ENCODE peak calls at places on chromosomes 2 and 18, in seven cellular contexts. O is mesenchymal stem cell, W is neuronal stem cell, R is H9, A is H1, X is IMR-90, E is trophoblast cell. I is an unnamed sample.

GRCh38 chr2:205642562-205643350 is 39.5 kb upstream of the NRP2 start:
- DNase-seq in O (no peak), W (no peak), R (no peak), A (no peak), X (no peak), E (no peak), I (no peak)

GRCh38 chr2:233976690-233977294 is 59.6 kb downstream of the TRPM8 start:
- DNase-seq in O (peak; percentile 75), W (peak; percentile 46), R (no peak), A (no peak), X (peak; percentile 76), E (peak; percentile 26), I (peak; percentile 73)

GRCh38 chr2:226791487-226792081 is 8.0 kb downstream of the IRS1 start:
- DNase-seq in O (peak; percentile 85), W (peak; percentile 83), R (peak; percentile 94), A (no peak), X (peak; percentile 75), E (peak; percentile 83), I (peak; percentile 98)

GRCh38 chr2:235709124-235709813 is 215.4 kb downstream of the AGAP1 start:
- DNase-seq in O (peak; percentile 47), W (no peak), R (no peak), A (no peak), X (peak; percentile 29), E (peak; percentile 92), I (peak; percentile 33)

GRCh38 chr2:47237375-47238357 is 82.6 kb upstream of the STPG4 start:
- DNase-seq in O (no peak), W (no peak), R (no peak), A (peak; percentile 36), X (peak; percentile 47), E (no peak), I (peak; percentile 81)

GRCh38 chr18:79584491-79585394 is 94.9 kb upstream of the CTDP1 start:
- DNase-seq in O (no peak), W (no peak), R (peak; percentile 24), A (no peak), X (no peak), E (no peak), I (no peak)

GRCh38 chr2:95046371-95047112 is 21.0 kb downstream of the MAL start:
- DNase-seq in O (no peak), W (no peak), R (no peak), A (no peak), X (no peak), E (no peak), I (no peak)

GRCh38 chr2:219495531-219496122 is 3.1 kb upstream of the GMPPA start:
- DNase-seq in O (peak; percentile 84), W (peak; percentile 77), R (peak; percentile 83), A (no peak), X (peak; percentile 74), E (peak; percentile 59), I (peak; percentile 92)

GRCh38 chr2:179569834-179570233 is 291.6 kb downstream of the ZNF385B start:
- DNase-seq in O (peak; percentile 83), W (no peak), R (no peak), A (no peak), X (peak; percentile 69), E (peak; percentile 51), I (no peak)

GRCh38 chr2:174183076-174183475 is 65.3 kb downstream of the OLA1 start:
- DNase-seq in O (no peak), W (no peak), R (no peak), A (no peak), X (no peak), E (no peak), I (no peak)

GRCh38 chr2:215290980-215291599 is 20.8 kb upstream of the ATIC start:
- DNase-seq in O (no peak), W (no peak), R (no peak), A (no peak), X (no peak), E (peak; percentile 12), I (peak; percentile 16)

GRCh38 chr18:8707946-8708345 is 2.6 kb downstream of the MTCL1 start:
- DNase-seq in O (no peak), W (no peak), R (no peak), A (no peak), X (peak; percentile 54), E (peak; percentile 11), I (peak; percentile 17)

GRCh38 chr18:2139676-2140075 is 431.6 kb downstream of the METTL4 start:
- DNase-seq in O (peak; percentile 23), W (no peak), R (no peak), A (no peak), X (no peak), E (peak; percentile 84), I (no peak)

GRCh38 chr2:116440104-116440653 is 1374.3 kb upstream of the DDX18 start:
- DNase-seq in O (peak; percentile 4), W (no peak), R (no peak), A (no peak), X (no peak), E (no peak), I (no peak)

GRCh38 chr18:47928466-47928865 is 2.0 kb downstream of the SMAD2 start:
- DNase-seq in O (no peak), W (no peak), R (no peak), A (no peak), X (peak; percentile 28), E (no peak), I (no peak)

GRCh38 chr2:20069756-20070155 is 18.3 kb upstream of the LAPTM4A start:
- DNase-seq in O (no peak), W (no peak), R (no peak), A (no peak), X (no peak), E (peak; percentile 25), I (no peak)

GRCh38 chr2:185306119-185306518 is 432.5 kb upstream of the FSIP2 start:
- DNase-seq in O (no peak), W (no peak), R (no peak), A (no peak), X (no peak), E (no peak), I (no peak)

GRCh38 chr2:16461672-16462071 is 204.0 kb downstream of the CYRIA start:
- DNase-seq in O (no peak), W (no peak), R (no peak), A (no peak), X (no peak), E (no peak), I (peak; percentile 65)

GRCh38 chr18:55998071-55998522 is 410.1 kb upstream of the TCF4 start:
- DNase-seq in O (peak; percentile 34), W (peak; percentile 66), R (peak; percentile 41), A (no peak), X (peak; percentile 56), E (no peak), I (peak; percentile 67)

GRCh38 chr2:148922776-148923175 is 47.7 kb downstream of the KIF5C start:
- DNase-seq in O (no peak), W (no peak), R (no peak), A (no peak), X (no peak), E (no peak), I (no peak)

GRCh38 chr2:127537142-127537541 is 1.7 kb downstream of the MYO7B start:
- DNase-seq in O (no peak), W (no peak), R (no peak), A (no peak), X (no peak), E (no peak), I (no peak)

DNA sequence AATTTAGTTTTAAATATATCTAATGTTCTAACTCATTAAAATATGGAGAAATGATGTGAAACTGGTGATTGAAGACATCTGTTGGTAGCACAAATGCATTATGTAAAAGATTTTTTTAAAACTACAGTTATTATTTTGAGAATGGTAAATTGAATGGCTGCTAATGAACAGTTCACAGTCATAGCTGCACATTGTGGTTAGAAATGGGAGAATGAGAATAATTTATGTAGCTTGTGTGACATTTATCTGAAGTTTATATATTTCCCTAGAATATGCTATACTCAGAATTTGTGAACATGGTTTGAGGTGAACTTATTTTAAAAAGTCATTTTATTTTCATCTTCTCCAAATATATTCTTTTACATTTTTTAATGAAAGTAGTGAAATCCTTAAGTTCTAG is 203.5 kb downstream of the DPP4 start:
- DNase-seq in O (no peak), W (no peak), R (no peak), A (no peak), X (no peak), E (no peak), I (no peak)
- H4K8ac ChIP-seq in O (no peak overlapping the region), W (no peak overlapping the region), R (no peak overlapping the region), A (no peak overlapping the region), X (no peak overlapping the region), E (no peak overlapping the region), I (no peak overlapping the region)

DNA sequence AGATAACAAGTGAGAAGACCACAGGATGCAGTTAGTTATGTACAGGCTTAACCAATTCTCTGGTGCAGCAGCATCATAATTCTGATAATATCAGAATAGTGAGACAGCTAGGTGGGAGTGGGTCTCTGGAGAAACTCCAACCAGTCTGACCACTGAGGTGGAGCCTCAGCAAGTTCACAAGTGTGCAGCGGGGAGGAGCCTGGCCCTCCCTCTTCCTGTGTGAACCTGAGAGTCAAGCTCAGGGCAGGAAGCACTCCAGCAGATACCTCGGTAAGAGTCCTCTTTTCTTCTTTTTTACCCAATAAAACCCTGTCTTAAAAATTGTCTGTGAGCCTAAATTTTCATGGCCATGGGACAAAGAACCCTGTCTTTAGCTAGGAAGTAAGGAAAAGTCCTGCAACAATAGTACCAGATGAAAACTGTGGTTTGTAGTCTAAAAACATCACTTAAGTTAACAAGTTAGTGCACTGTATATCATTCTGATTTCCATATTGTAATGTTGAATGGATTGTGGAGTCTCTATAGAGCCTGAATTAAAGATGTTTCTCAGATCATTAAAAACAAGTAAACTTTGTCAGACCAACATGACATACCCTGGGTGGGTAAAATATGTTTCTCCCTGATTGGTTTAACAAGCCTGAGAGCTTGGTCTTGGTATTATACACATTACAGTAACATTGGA is 370.8 kb downstream of the TMEM182 start:
- DNase-seq in O (no peak), W (no peak), R (no peak), A (no peak), X (no peak), E (no peak), I (no peak)
- H2BK120ac ChIP-seq in O (no peak overlapping the region), W (no peak overlapping the region), R (no peak overlapping the region), A (no peak overlapping the region), X (no peak overlapping the region), E (no peak overlapping the region), I (no peak overlapping the region)

DNA sequence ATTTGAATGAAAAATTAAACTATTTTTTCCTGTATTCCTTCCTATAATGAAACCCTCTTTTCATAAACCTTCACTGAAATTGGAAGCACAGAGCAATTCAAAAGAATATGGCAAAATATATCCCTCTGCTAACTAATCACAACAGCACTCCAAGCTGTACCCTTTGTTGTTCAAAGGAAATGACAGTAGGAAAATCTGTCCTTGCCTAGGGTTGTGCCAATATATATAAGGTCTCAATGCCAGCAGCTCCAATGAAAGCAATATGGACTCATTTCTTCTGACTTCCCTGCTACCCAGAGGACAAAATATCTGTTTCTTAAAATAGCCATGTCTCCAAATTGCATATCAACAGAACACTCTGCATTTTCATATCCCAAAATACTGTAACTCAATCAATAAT is 373.9 kb upstream of the MC4R start:
- DNase-seq in O (no peak), W (no peak), R (no peak), A (no peak), X (no peak), E (no peak), I (no peak)
- H4K8ac ChIP-seq in O (no peak overlapping the region), W (no peak overlapping the region), R (no peak overlapping the region), A (no peak overlapping the region), X (no peak overlapping the region), E (no peak overlapping the region), I (no peak overlapping the region)

DNA sequence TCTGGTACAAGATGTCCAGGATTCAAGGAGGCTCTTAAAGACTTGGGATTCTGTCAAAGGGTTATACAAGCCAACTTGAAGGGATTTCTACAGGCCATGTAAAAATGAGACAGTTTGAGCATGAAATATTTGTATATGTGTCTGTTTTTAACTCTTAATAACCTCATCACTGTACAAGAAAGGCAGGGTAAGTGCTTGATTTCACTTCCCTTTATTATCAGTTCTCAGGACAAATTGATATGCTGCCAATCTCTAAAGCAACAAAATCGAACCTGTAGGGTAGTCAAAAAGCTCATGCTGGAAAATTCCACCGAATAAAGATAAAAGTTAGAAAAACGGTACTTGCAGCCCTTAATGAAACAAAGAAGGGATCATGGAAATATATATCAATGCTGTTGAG is 14.1 kb downstream of the COPS8 start:
- DNase-seq in O (no peak), W (no peak), R (no peak), A (no peak), X (no peak), E (no peak), I (no peak)
- H2BK120ac ChIP-seq in O (no peak overlapping the region), W (no peak overlapping the region), R (no peak overlapping the region), A (no peak overlapping the region), X (no peak overlapping the region), E (no peak overlapping the region), I (no peak overlapping the region)